ENCODE peak calls at places on chromosomes 6 and 20, in nine cellular contexts. P is osteoblast, C is OCI-LY7, F is PC-9, J is neuronal stem cell, L is fibroblast of lung, T is HCT116, K is IMR-90, N is PC-3. X is an unnamed sample.

GRCh38 chr20:37526839-37527637 is 638 bp downstream of the BLCAP start:
- DNase-seq in C (no peak), N (peak; percentile 33), F (no peak), J (no peak), T (no peak), L (peak; percentile 36), K (peak; percentile 27), P (peak; percentile 90), X (no peak)

GRCh38 chr20:37317316-37317715 is 27.9 kb downstream of the MANBAL start:
- DNase-seq in J (no peak), L (no peak), P (no peak), N (no peak), F (no peak), C (no peak), T (no peak), K (no peak), X (no peak)

GRCh38 chr6:16244869-16245451 is 6.6 kb downstream of the GMPR start:
- DNase-seq in K (peak; percentile 51), C (no peak), F (no peak), L (peak; percentile 45), T (no peak), J (no peak), P (no peak), N (no peak), X (no peak)

GRCh38 chr20:9294081-9294480 is 220.3 kb upstream of the LAMP5 start:
- DNase-seq in K (peak; percentile 84), N (peak; percentile 87), J (no peak), T (no peak), F (no peak), L (peak; percentile 68), C (no peak), P (no peak), X (no peak)

GRCh38 chr20:1881240-1881835 is 13.9 kb upstream of the SIRPA start:
- DNase-seq in C (no peak), N (no peak), L (no peak), J (no peak), F (no peak), T (no peak), P (peak; percentile 73), K (no peak), X (no peak)

GRCh38 chr6:34556031-34556471 is at the start of gene SPDEF:
- DNase-seq in C (no peak), L (no peak), K (no peak), N (peak; percentile 86), T (no peak), J (no peak), F (peak; percentile 43), P (no peak), X (no peak)

GRCh38 chr6:114181629-114182028 is 161.2 kb downstream of the HS3ST5 start:
- DNase-seq in C (no peak), L (no peak), N (no peak), K (no peak), J (no peak), P (no peak), T (no peak), F (no peak), X (no peak)

GRCh38 chr20:11755071-11755881 is 162.4 kb upstream of the BTBD3 start:
- DNase-seq in N (peak; percentile 60), T (no peak), C (no peak), K (no peak), J (peak; percentile 26), L (no peak), P (peak; percentile 69), F (no peak), X (no peak)

GRCh38 chr6:19433101-19433500 is 404.1 kb upstream of the ID4 start:
- DNase-seq in J (no peak), N (peak; percentile 68), L (no peak), K (no peak), P (no peak), T (no peak), C (no peak), F (no peak), X (no peak)

GRCh38 chr6:144894240-144894639 is 609.1 kb downstream of the UTRN start:
- DNase-seq in N (no peak), C (no peak), F (no peak), L (no peak), P (no peak), J (no peak), K (no peak), T (no peak), X (no peak)

GRCh38 chr6:41577865-41578713 is 31.9 kb downstream of the FOXP4 start:
- DNase-seq in F (peak; percentile 86), C (no peak), J (peak; percentile 89), L (peak; percentile 57), K (peak; percentile 51), P (peak; percentile 91), T (peak; percentile 48), N (peak; percentile 89), X (no peak)

GRCh38 chr20:37392441-37393195 is 46.7 kb downstream of the SRC start:
- DNase-seq in L (no peak), P (peak; percentile 83), K (no peak), C (peak; percentile 60), T (no peak), N (peak; percentile 27), F (no peak), J (no peak), X (peak; percentile 47)

GRCh38 chr6:136668571-136668970 is 118.3 kb upstream of the MAP7 start:
- DNase-seq in J (no peak), C (no peak), K (no peak), T (no peak), L (no peak), N (no peak), F (no peak), P (no peak), X (no peak)

GRCh38 chr20:5168582-5169396 is 42.0 kb downstream of the CDS2 start:
- DNase-seq in J (no peak), C (peak; percentile 79), P (peak; percentile 91), T (no peak), N (peak; percentile 66), K (peak; percentile 38), F (peak; percentile 49), L (peak; percentile 36), X (no peak)

GRCh38 chr6:15152720-15153119 is 93.1 kb upstream of the JARID2 start:
- DNase-seq in T (no peak), N (no peak), J (no peak), F (no peak), L (no peak), K (no peak), C (no peak), P (peak; percentile 29), X (no peak)

GRCh38 chr6:31299947-31300346 is 28.1 kb upstream of the HLA-C start:
- DNase-seq in F (no peak), K (no peak), P (no peak), J (no peak), T (no peak), N (no peak), L (no peak), C (no peak), X (no peak)

GRCh38 chr6:5968817-5969726 is 37.7 kb downstream of the NRN1 start:
- DNase-seq in K (no peak), T (peak; percentile 35), N (peak; percentile 89), P (peak; percentile 73), F (peak; percentile 21), L (no peak), J (no peak), C (no peak), X (peak; percentile 10)

DNA sequence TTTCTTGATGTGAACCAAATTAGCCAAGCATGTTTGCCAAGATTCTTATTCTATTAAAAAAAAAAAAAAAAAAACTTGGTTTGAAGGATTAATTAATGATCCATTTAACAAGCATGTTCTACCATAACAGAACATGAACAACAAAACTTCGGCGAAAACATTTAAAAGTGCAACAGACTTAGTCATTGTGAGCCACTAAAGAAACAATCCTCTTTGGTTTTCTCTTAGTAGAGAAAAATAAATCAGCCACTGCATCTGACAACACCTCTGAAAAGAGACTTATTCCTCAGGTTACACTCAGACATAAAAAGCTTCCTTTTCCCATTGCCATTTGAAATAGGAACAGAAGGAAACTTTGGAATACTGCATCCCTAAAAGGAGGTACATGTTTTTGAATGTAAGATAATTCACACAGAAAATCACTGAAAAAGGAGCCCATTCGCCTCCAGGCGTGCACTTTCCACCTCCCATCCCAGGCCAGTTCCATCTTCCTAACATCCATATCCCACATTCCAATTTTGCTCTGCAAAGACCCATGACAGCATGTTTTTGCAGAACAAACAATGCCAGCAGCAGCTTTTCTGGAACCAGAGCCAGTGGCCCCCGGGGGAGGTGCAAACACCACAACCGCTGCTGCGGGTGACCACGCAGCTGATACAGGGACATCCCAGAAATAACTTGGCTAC is 79.5 kb downstream of the ZMYND8 start:
- DNase-seq in N (no peak), J (no peak), L (peak; percentile 73), F (no peak), T (no peak), K (peak; percentile 84), P (peak; percentile 77), C (no peak), X (no peak)
- H3K4me2 ChIP-seq in N (no peak overlapping the region), J (no peak overlapping the region), L (peak overlapping the region; percentile 19), F (no peak overlapping the region), T (no peak overlapping the region), K (peak overlapping the region; percentile 66), P (peak overlapping the region; percentile 75), C (no peak overlapping the region), X (no peak overlapping the region)

GRCh38 chr20:3820048-3820900 is at the start of gene AP5S1:
- DNase-seq in K (peak; percentile 96), T (peak; percentile 97), N (peak; percentile 98), L (peak; percentile 97), F (peak; percentile 95), J (peak; percentile 96), P (peak; percentile 96), C (peak; percentile 97), X (peak; percentile 97)
- H3K4me3 ChIP-seq in K (peak within 1 kb of the TSS; percentile 70), T (peak within 1 kb of the TSS; percentile 70), N (peak within 1 kb of the TSS; percentile 85), L (peak within 1 kb of the TSS; percentile 93), F (peak within 1 kb of the TSS; percentile 66), J (peak within 1 kb of the TSS; percentile 99), P (peak within 1 kb of the TSS; percentile 98), C (peak within 1 kb of the TSS; percentile 91), X (peak within 1 kb of the TSS; percentile 95)

GRCh38 chr6:47187108-47187507 is 122.6 kb downstream of the TNFRSF21 start:
- DNase-seq in K (no peak), N (no peak), L (no peak), C (no peak), F (no peak), P (no peak), T (no peak), J (no peak), X (no peak)

GRCh38 chr6:47187883-47188587 is 121.7 kb downstream of the TNFRSF21 start:
- DNase-seq in N (peak; percentile 22), F (peak; percentile 26), K (peak; percentile 69), J (no peak), L (peak; percentile 42), T (no peak), C (no peak), P (no peak), X (no peak)

GRCh38 chr6:47188588-47189021 is 121.1 kb downstream of the TNFRSF21 start:
- DNase-seq in K (peak; percentile 78), L (peak; percentile 57), T (peak; percentile 80), P (no peak), F (peak; percentile 71), C (no peak), J (no peak), N (peak; percentile 97), X (no peak)
- H3K4me2 ChIP-seq in K (peak overlapping the region; percentile 62), L (no peak overlapping the region), T (peak overlapping the region; percentile 63), P (peak overlapping the region; percentile 44), F (peak overlapping the region; percentile 61), C (no peak overlapping the region), J (no peak overlapping the region), N (peak overlapping the region; percentile 72), X (no peak overlapping the region)

DNA sequence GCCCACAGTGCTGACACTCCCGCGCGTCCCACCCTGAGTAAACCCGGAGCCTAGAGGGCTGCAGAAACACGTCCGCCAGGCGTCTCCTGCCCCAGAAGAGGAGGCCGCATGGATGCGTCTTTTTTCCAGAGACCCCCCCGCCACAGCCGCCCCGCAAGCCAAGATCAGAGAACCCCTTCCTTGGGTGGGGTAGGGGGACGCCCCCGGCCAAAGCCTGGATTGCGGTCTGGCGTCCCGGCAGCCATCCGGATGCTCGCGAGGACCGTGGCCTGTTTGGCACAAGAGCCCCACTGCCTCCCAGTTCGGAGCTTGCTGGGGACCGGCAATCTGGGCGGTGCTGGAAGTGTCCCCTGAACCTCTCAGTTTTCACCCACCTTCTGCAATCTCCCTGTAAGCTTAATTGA is 960 bp downstream of the FAM162B start:
- DNase-seq in C (no peak), N (no peak), F (no peak), J (peak; percentile 12), K (peak; percentile 9), T (no peak), P (no peak), L (peak; percentile 62), X (no peak)
- H3K4me3 ChIP-seq in C (no peak overlapping the region), N (no peak overlapping the region), F (no peak overlapping the region), J (peak overlapping the region; percentile 80), K (peak overlapping the region; percentile 47), T (no peak overlapping the region), P (peak overlapping the region; percentile 67), L (peak overlapping the region; percentile 74), X (no peak overlapping the region)

X was measured in MM.1S.